ENCODE peak calls at places on chromosomes 1 and 21, in ten cellular contexts. U is mammary epithelial cell, Q is OCI-LY7, L is upper lobe of left lung, H is PC-3, W is neuronal stem cell, D is uterus, C is kidney, Z is fibroblast of lung, F is A549. S is an unnamed sample.

GRCh38 chr1:2115008-2115921 is 65.1 kb downstream of the PRKCZ start:
- DNase-seq in U (no peak), Q (no peak), L (peak; percentile 75), H (no peak), W (no peak), D (no peak), C (peak; percentile 64), Z (no peak), F (no peak), S (no peak)

GRCh38 chr1:41545996-41546938 is 61.8 kb upstream of the EDN2 start:
- DNase-seq in U (no peak), Q (no peak), L (no peak), H (no peak), W (no peak), D (peak; percentile 8), C (peak; percentile 26), Z (peak; percentile 53), F (no peak), S (no peak)

GRCh38 chr1:145845514-145846161 is at the start of gene NUDT17:
- DNase-seq in U (peak; percentile 53), Q (peak; percentile 91), L (peak; percentile 94), H (peak; percentile 78), W (peak; percentile 75), D (peak; percentile 76), C (peak; percentile 94), Z (peak; percentile 73), F (peak; percentile 79), S (peak; percentile 92)

GRCh38 chr1:53581476-53581875 is 122.3 kb downstream of the DMRTB1 start:
- DNase-seq in U (no peak), Q (no peak), L (no peak), H (no peak), W (no peak), D (peak; percentile 1), C (no peak), Z (no peak), F (no peak), S (no peak)

GRCh38 chr21:43311303-43311817 is 115.6 kb downstream of the SIK1 start:
- DNase-seq in U (peak; percentile 14), Q (peak; percentile 60), L (no peak), H (no peak), W (no peak), D (no peak), C (peak; percentile 41), Z (no peak), F (no peak), S (no peak)

GRCh38 chr1:15937146-15937545 is 38.8 kb downstream of the ZBTB17 start:
- DNase-seq in U (no peak), Q (no peak), L (peak; percentile 62), H (no peak), W (no peak), D (no peak), C (no peak), Z (no peak), F (no peak), S (no peak)

GRCh38 chr1:9121891-9122409 is 7.0 kb downstream of the GPR157 start:
- DNase-seq in U (no peak), Q (no peak), L (no peak), H (no peak), W (no peak), D (no peak), C (peak; percentile 51), Z (no peak), F (no peak), S (no peak)

GRCh38 chr1:86515597-86515996 is 31.3 kb upstream of the CLCA4 start:
- DNase-seq in U (peak; percentile 46), Q (peak; percentile 39), L (no peak), H (peak; percentile 62), W (no peak), D (no peak), C (no peak), Z (peak; percentile 28), F (peak; percentile 47), S (peak; percentile 33)

DNA sequence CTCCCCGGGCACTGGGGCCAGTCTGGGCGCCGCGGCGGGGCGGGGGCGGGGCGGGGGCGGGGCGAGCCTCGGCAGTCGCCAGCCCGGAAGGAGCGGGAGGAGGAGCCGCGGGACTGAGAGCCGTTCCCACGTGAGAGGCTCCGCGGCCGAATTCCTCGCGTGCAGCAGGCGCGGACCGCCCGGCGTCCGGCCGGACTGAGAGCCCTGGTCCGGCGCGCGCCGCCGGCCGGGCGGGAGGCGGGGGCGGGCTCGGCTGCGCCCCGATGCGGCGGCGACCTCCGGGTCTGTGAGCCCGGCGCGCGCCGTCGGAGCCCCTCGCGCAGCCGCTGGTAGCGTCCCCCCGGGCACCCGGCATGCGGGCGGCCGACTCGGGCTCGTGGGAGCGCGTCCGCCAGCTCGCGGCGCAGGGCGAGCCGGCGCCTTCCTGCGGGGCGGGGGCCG is 229.5 kb upstream of the TMEM51 start:
- DNase-seq in U (peak; percentile 53), Q (peak; percentile 60), L (peak; percentile 92), H (peak; percentile 31), W (no peak), D (peak; percentile 54), C (peak; percentile 94), Z (peak; percentile 61), F (peak; percentile 42), S (peak; percentile 81)
- H3K4me3 ChIP-seq in U (peak overlapping the region; percentile 82), Q (peak overlapping the region; percentile 38), L (no peak overlapping the region), H (no peak overlapping the region), W (peak overlapping the region; percentile 81), D (peak overlapping the region; percentile 38), C (no peak overlapping the region), Z (peak overlapping the region; percentile 81), F (peak overlapping the region; percentile 72), S (peak overlapping the region; percentile 71)

DNA sequence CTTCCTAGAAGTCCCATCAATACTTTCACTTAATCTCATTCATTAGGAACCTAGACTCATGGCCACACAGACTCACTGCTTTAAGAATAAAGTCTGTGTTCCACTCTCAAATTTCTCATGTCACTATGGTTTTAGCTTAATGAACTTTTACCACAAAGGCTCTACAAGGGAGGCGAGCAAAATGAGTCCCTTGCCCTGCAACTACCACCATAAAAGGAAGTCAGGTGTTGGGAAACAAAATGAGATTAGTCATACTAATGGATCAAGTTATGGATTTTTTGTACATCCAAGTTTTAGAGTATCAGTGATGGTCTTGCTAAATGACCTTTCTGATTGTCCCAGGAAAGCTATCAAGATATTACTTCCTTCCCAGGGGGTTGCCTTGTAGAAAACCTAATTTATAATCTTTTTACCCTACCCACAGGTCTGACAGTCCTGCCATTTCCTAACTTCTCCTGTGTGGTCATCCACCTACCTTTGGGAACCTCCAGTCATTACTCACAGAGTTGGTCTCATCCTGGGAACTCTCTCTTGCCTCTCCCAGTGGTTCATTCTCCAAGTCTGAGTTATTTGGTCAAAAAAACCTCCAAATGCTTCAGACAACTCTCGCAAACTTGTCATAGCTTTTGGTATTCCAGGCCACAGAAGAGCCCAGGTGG is 51.8 kb upstream of the SLC16A1 start:
- DNase-seq in U (peak; percentile 75), Q (no peak), L (no peak), H (peak; percentile 7), W (no peak), D (no peak), C (no peak), Z (no peak), F (no peak), S (no peak)
- H3K27ac ChIP-seq in U (no peak overlapping the region), Q (no peak overlapping the region), L (no peak overlapping the region), H (no peak overlapping the region), W (no peak overlapping the region), D (no peak overlapping the region), C (no peak overlapping the region), Z (no peak overlapping the region), F (no peak overlapping the region), S (no peak overlapping the region)

GRCh38 chr21:31660134-31660565 is 657 bp downstream of the SOD1 start:
- DNase-seq in U (peak; percentile 29), Q (peak; percentile 64), L (no peak), H (peak; percentile 21), W (no peak), D (peak; percentile 34), C (peak; percentile 84), Z (peak; percentile 30), F (no peak), S (peak; percentile 66)
- H3K4me1 ChIP-seq in U (peaks cover 11% of the 10 kb centered on the region), Q (peaks cover 48% of the 10 kb centered on the region), L (peaks cover 16% of the 10 kb centered on the region), H (peaks cover 38% of the 10 kb centered on the region), W (peaks cover 3% of the 10 kb centered on the region), D (peaks cover 14% of the 10 kb centered on the region), C (peaks cover 3% of the 10 kb centered on the region), Z (no peaks in the 10 kb centered on the region), F (peaks cover 22% of the 10 kb centered on the region), S (no peaks in the 10 kb centered on the region)

GRCh38 chr1:168499094-168500049 is 44.4 kb downstream of the XCL2 start:
- DNase-seq in U (peak; percentile 62), Q (no peak), L (no peak), H (peak; percentile 90), W (no peak), D (no peak), C (no peak), Z (peak; percentile 41), F (no peak), S (no peak)
- H3K4me3 ChIP-seq in U (no peak overlapping the region), Q (no peak overlapping the region), L (no peak overlapping the region), H (peak overlapping the region; percentile 14), W (no peak overlapping the region), D (no peak overlapping the region), C (no peak overlapping the region), Z (no peak overlapping the region), F (no peak overlapping the region), S (no peak overlapping the region)

DNA sequence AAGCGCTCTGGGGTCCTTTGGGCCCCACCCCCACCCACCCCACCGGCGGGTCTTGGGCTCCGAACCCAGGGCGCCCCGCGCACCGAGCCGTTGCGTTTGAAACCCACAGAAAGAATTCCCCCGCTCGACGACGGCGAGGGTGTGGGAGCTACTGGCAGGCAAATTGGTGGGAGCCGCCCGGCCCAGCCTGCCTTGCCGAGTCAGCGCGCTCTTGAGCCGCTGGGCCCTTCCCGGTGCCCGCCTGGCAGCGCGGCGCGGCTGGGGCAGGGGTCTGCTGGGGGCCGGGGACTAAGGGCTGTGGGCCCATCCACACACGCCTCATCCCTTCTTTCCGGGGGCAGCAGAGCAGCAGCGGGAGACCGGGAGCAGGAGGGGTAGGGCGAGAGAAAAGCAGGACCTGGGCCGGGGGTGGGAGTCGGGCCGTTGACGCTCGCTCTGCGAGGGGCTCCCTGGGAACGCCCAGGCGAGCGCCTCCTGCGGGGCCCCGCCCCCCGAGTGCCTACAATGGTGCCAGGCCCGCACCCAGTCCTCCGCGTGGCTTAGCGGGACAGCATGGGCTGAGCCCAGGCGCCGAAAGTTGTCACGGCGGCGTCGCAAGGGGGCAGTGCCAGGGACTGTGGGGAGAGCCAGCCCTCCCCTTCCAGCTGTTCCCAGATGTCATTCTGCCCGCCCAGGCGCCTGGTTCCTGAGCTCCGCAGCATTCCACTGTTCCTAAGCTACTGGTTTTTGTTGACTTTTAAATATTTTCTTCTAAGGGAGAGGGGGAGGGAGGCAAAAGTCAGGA is at the start of gene C1orf94:
- DNase-seq in U (no peak), Q (no peak), L (peak; percentile 80), H (no peak), W (no peak), D (no peak), C (no peak), Z (no peak), F (no peak), S (no peak)
- H3K27ac ChIP-seq in U (no peak within 1 kb of the TSS), Q (no peak within 1 kb of the TSS), L (no peak within 1 kb of the TSS), H (no peak within 1 kb of the TSS), W (no peak within 1 kb of the TSS), D (no peak within 1 kb of the TSS), C (no peak within 1 kb of the TSS), Z (no peak within 1 kb of the TSS), F (no peak within 1 kb of the TSS), S (no peak within 1 kb of the TSS)

GRCh38 chr1:201198598-201198997 is 8.0 kb downstream of the IGFN1 start:
- DNase-seq in U (no peak), Q (no peak), L (no peak), H (no peak), W (no peak), D (no peak), C (peak; percentile 1), Z (no peak), F (no peak), S (no peak)
- H3K4me1 ChIP-seq in U (peaks cover 12% of the 10 kb centered on the region), Q (no peaks in the 10 kb centered on the region), L (no peaks in the 10 kb centered on the region), H (no peaks in the 10 kb centered on the region), W (no peaks in the 10 kb centered on the region), D (no peaks in the 10 kb centered on the region), C (no peaks in the 10 kb centered on the region), Z (no peaks in the 10 kb centered on the region), F (no peaks in the 10 kb centered on the region), S (no peaks in the 10 kb centered on the region)

GRCh38 chr1:226643701-226644540 is 95.2 kb downstream of the ITPKB start:
- DNase-seq in U (no peak), Q (peak; percentile 72), L (no peak), H (no peak), W (no peak), D (peak; percentile 18), C (peak; percentile 72), Z (no peak), F (no peak), S (no peak)
- H3K4me3 ChIP-seq in U (no peak overlapping the region), Q (peak overlapping the region; percentile 7), L (no peak overlapping the region), H (no peak overlapping the region), W (peak overlapping the region; percentile 60), D (no peak overlapping the region), C (no peak overlapping the region), Z (no peak overlapping the region), F (no peak overlapping the region), S (no peak overlapping the region)